ENCODE peak calls at places on chromosome X, in five cellular contexts. V is K562, F is prostate gland, G is endothelial cell of umbilical vein, C is SK-N-MC. L is an unnamed sample.

GRCh38 chrX:113514906-113515305 is 674.3 kb upstream of the AMOT start:
- DNase-seq in C (no peak), G (no peak), V (no peak), F (no peak), L (no peak)

GRCh38 chrX:65997978-65998717 is 41.7 kb downstream of the VSIG4 start:
- DNase-seq in C (no peak), G (no peak), V (peak; percentile 81), F (no peak), L (no peak)

GRCh38 chrX:148310402-148311200 is 189.8 kb upstream of the AFF2 start:
- DNase-seq in C (no peak), F (no peak), G (no peak), V (no peak), L (no peak)

GRCh38 chrX:87728024-87728423 is 210.4 kb downstream of the KLHL4 start:
- DNase-seq in C (no peak), V (peak; percentile 2), F (no peak), G (no peak), L (no peak)

GRCh38 chrX:131841496-131842410 is 181.3 kb upstream of the STK26 start:
- DNase-seq in G (peak; percentile 19), F (no peak), C (no peak), V (peak; percentile 65), L (no peak)

GRCh38 chrX:3811331-3812311 is 98.2 kb upstream of the PRKX start:
- DNase-seq in V (peak; percentile 18), F (no peak), C (peak; percentile 35), G (no peak), L (peak; percentile 72)

GRCh38 chrX:131762802-131763234 is 218.9 kb downstream of the OR13H1 start:
- DNase-seq in F (no peak), V (no peak), C (no peak), G (no peak), L (no peak)

GRCh38 chrX:130803537-130803936 is 99.5 kb downstream of the ENOX2 start:
- DNase-seq in G (no peak), V (no peak), C (no peak), F (no peak), L (no peak)

GRCh38 chrX:125203379-125203736 is 116.3 kb upstream of the TEX13C start:
- DNase-seq in F (no peak), C (no peak), G (no peak), V (no peak), L (no peak)

GRCh38 chrX:72201836-72202536 is 20.4 kb downstream of the PIN4 start:
- DNase-seq in C (no peak), G (peak; percentile 66), V (no peak), F (no peak), L (no peak)

GRCh38 chrX:124592745-124593144 is 246.4 kb downstream of the SH2D1A start:
- DNase-seq in C (no peak), V (no peak), F (no peak), G (no peak), L (no peak)

GRCh38 chrX:50072110-50072509 is 128.7 kb downstream of the AKAP4 start:
- DNase-seq in F (no peak), C (no peak), V (no peak), G (no peak), L (no peak)

GRCh38 chrX:150455220-150455618 is 92.1 kb downstream of the MAMLD1 start:
- DNase-seq in V (no peak), G (no peak), F (no peak), C (no peak), L (no peak)

GRCh38 chrX:68994135-68994882 is 165.5 kb downstream of the EFNB1 start:
- DNase-seq in C (no peak), G (no peak), F (no peak), V (no peak), L (no peak)

GRCh38 chrX:12747433-12747832 is 43.8 kb upstream of the PRPS2 start:
- DNase-seq in F (no peak), G (no peak), V (no peak), C (no peak), L (no peak)

GRCh38 chrX:12753366-12753765 is 37.8 kb upstream of the PRPS2 start:
- DNase-seq in F (no peak), C (no peak), V (no peak), G (no peak), L (no peak)

DNA sequence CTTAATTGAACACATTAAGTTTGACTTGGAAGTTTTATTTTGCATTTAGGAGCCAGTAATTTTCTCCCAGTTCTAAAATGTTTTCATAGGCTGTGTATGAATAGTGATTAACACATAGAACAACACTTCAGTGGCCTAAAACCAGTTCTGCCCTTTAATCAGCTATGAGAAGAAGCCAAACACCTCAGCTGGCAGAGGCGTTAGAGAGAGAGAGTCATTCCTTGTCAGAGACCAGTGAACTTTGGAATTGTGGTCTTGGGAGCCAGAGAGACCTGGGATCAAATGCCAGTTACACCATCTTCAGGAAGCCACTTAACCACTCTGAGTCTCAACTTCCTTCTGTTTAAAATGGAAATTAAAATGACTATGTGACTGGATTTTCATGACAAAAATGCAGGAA is 39.3 kb upstream of the PRPS2 start:
- DNase-seq in C (no peak), F (no peak), G (no peak), V (no peak), L (no peak)
- TF ChIP-seq POLR2AphosphoS5 in C (no peak), F (no peak), G (no peak), V (no peak), L (no peak)

GRCh38 chrX:24149346-24150050 is at the start of gene ZFX:
- DNase-seq in G (peak; percentile 23), C (no peak), V (peak; percentile 73), F (peak; percentile 9), L (peak; percentile 96)

GRCh38 chrX:24148118-24148517 is 1.4 kb upstream of the ZFX start:
- DNase-seq in C (no peak), F (no peak), G (peak; percentile 17), V (no peak), L (no peak)

GRCh38 chrX:24151513-24151912 is 2.0 kb downstream of the ZFX start:
- DNase-seq in C (no peak), F (no peak), G (no peak), V (no peak), L (no peak)

GRCh38 chrX:24148535-24149345 is 789 bp upstream of the ZFX start:
- DNase-seq in V (no peak), G (peak; percentile 42), F (no peak), C (peak; percentile 66), L (no peak)

DNA sequence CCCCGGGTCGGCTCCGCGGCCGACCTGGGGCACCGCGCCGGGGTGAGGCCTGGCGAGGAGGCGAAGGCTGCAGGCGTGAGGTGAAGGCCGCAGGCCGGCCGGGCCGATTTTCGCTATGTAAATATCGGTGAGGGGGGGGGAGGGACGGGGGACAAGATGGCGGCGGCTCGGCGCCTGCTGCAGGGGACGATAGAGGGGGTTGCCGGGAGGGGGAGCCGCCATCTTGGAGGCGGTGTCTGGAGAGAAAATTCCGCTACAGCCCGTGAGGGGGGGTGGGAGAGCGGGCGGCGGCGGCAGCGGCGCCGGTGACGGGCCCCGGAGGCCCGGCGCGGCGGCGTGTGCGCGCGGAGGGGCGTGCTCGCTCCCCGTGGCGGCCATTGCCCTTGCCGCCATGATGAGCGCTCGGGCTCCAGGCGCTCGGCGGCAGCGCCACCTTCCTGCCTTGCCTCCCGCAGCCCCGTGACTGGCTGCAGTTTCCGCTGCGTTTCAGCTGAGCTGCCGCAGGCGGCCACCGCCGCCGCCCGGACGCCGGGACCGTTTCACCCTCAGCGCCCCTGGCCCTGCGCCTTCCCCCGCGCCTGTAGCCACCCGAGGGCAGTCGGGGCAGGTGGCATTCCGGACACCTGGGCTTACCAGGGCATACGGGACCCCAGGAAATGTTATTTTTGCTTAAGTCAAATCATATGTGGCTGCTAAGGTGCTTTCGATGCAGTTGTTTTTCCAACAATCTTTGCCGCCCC is 692 bp downstream of the ZFX start:
- DNase-seq in C (no peak), F (peak; percentile 84), V (peak; percentile 86), G (peak; percentile 68), L (peak; percentile 98)
- TF ChIP-seq POLR2AphosphoS5 in C (peak; percentile 50), F (no peak), V (no peak), G (peak; percentile 48), L (peak; percentile 83)

DNA sequence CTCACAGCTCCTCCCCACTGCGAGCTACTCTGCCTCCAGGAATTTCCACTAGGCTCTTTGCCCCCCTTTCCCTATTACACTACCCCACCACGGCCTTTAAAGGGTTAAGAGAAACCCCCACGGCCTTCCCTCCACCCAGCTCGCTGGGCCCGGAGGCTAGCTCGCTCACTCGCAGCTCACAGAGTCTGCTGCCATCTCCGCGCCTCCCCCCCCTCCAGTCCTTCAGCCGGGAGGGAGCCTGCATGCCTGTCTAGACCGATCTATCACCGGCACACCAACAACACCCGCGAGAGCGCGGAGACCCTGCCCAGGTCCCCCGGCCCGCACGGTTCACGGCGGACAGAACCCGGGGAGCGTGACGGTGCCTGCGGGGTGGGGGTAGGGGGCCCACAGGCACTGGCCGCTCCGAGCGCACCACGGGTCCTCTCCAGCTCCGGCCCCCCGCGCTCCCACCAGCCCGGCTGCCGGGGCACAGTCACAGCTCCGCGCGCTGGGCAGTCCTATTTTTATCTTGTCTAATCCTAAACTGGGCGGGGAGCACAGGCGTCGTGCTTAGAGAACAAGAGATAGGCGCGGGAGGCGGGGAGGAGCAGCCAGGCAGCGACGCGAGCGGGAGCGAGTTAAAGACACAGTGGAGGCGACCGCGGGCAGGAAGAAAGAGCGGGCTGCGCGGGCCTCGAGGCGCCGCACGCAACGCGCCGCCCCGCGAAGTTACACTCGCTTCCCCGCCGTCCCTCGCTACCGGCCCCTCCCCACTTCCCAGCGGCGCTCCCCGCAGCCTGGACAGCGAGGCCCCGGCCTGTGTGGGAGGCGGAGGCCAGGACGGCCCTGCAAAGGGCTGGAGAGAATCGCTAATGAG is 3.5 kb downstream of the BCOR start:
- DNase-seq in G (peak; percentile 11), F (peak; percentile 46), C (no peak), V (no peak), L (peak; percentile 82)
- TF ChIP-seq POLR2AphosphoS5 in G (no peak), F (no peak), C (no peak), V (no peak), L (no peak)

GRCh38 chrX:47802589-47802988 is 34.1 kb upstream of the ZNF81 start:
- DNase-seq in F (no peak), C (no peak), G (no peak), V (no peak), L (no peak)
- TF ChIP-seq POLR2AphosphoS5 in F (no peak), C (no peak), G (no peak), V (no peak), L (no peak)

DNA sequence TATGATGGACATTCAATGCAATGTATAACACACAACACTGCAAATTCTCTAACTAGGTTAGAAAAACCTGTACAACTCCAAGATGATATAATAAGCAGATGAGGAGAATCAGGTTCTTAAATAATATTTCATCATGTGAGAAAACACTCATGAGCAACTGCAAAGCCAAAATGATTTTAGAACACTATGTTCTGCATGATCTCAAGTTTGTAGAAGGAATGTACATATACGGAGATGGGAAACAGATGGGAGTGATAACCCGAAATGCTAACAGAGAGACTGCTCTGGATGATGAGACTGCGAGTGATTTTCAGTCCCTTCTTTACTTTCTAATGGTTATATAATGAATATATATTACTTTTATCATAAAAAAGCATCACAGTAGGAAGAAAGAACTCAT is 80.9 kb downstream of the PCYT1B start:
- DNase-seq in V (no peak), C (no peak), F (no peak), G (no peak), L (no peak)
- TF ChIP-seq POLR2AphosphoS5 in V (no peak), C (no peak), F (peak; percentile 39), G (no peak), L (no peak)

GRCh38 chrX:107775734-107776511 is at the start of gene TSC22D3:
- DNase-seq in V (peak; percentile 52), F (peak; percentile 74), C (no peak), G (peak; percentile 64), L (peak; percentile 87)
- TF ChIP-seq POLR2AphosphoS5 in V (no peak), F (no peak), C (no peak), G (no peak), L (peak; percentile 84)

GRCh38 chrX:48071064-48071985 is at the start of gene ZNF630:
- DNase-seq in C (no peak), F (peak; percentile 83), G (peak; percentile 70), V (peak; percentile 39), L (peak; percentile 92)
- TF ChIP-seq POLR2AphosphoS5 in C (no peak), F (peak; percentile 75), G (no peak), V (no peak), L (peak; percentile 75)